ENCODE peak calls at places on chromosomes 6 and 20, in four cellular contexts. J, E, M and A are unnamed samples.

GRCh38 chr6:65546894-65547293 is 160.1 kb downstream of the EYS start:
- DNase-seq in J (no peak), E (no peak), M (no peak), A (no peak)

GRCh38 chr6:123529058-123529457 is 107.7 kb downstream of the TRDN start:
- DNase-seq in J (no peak), M (no peak), E (no peak), A (no peak)

GRCh38 chr6:119034827-119035458 is 43.5 kb downstream of the FAM184A start:
- DNase-seq in J (no peak), M (no peak), E (no peak), A (no peak)

GRCh38 chr20:9474835-9475413 is 39.5 kb upstream of the LAMP5 start:
- DNase-seq in E (no peak), M (no peak), J (no peak), A (no peak)

GRCh38 chr6:121504227-121504626 is 68.8 kb downstream of the GJA1 start:
- DNase-seq in J (no peak), M (no peak), E (no peak), A (no peak)

GRCh38 chr20:37741055-37741454 is 47.2 kb downstream of the CTNNBL1 start:
- DNase-seq in J (no peak), M (no peak), E (no peak), A (no peak)

GRCh38 chr6:109002100-109002697 is 92.4 kb downstream of the SESN1 start:
- DNase-seq in E (no peak), M (no peak), J (no peak), A (no peak)

GRCh38 chr6:26249709-26249958 is 115.4 kb upstream of the BTN3A2 start:
- DNase-seq in M (no peak), E (no peak), J (no peak), A (peak; percentile 33)

GRCh38 chr6:169589293-169589692 is 112.5 kb downstream of the WDR27 start:
- DNase-seq in J (peak; percentile 55), E (no peak), M (no peak), A (peak; percentile 11)

GRCh38 chr6:35014786-35015185 is 125.7 kb downstream of the ANKS1A start:
- DNase-seq in M (no peak), J (no peak), E (no peak), A (no peak)

GRCh38 chr20:21632654-21633053 is 72.8 kb upstream of the PAX1 start:
- DNase-seq in M (no peak), J (no peak), E (no peak), A (no peak)

GRCh38 chr6:92810913-92811312 is 608.4 kb downstream of the EPHA7 start:
- DNase-seq in J (no peak), M (no peak), E (peak; percentile 6), A (no peak)

GRCh38 chr6:127570739-127571389 is 6.1 kb upstream of the C6orf58 start:
- DNase-seq in J (no peak), E (no peak), M (no peak), A (no peak)

GRCh38 chr6:73085362-73085975 is 139.8 kb downstream of the KHDC1L start:
- DNase-seq in M (no peak), E (no peak), J (no peak), A (no peak)

GRCh38 chr6:134434019-134434949 is 116.4 kb upstream of the SGK1 start:
- DNase-seq in E (no peak), M (no peak), J (no peak), A (no peak)

GRCh38 chr6:28940859-28941680 is 17.3 kb upstream of the TRIM27 start:
- DNase-seq in M (peak; percentile 53), J (peak; percentile 72), E (peak; percentile 82), A (peak; percentile 61)

GRCh38 chr6:52340603-52340880 is 21.4 kb upstream of the PAQR8 start:
- DNase-seq in M (no peak), J (no peak), E (no peak), A (no peak)

GRCh38 chr6:39924283-39924682 is 10.0 kb downstream of the MOCS1 start:
- DNase-seq in M (no peak), J (no peak), E (no peak), A (no peak)

GRCh38 chr20:5080384-5080877 is 39.3 kb downstream of the PCNA start:
- DNase-seq in M (peak; percentile 73), J (peak; percentile 42), E (no peak), A (no peak)

GRCh38 chr6:127422791-127423190 is 36.4 kb downstream of the KIAA0408 start:
- DNase-seq in J (no peak), E (no peak), M (no peak), A (no peak)

GRCh38 chr6:109455161-109455501 is 441 bp downstream of the MICAL1 start:
- DNase-seq in M (no peak), J (peak; percentile 56), E (peak; percentile 15), A (no peak)

GRCh38 chr6:137223370-137224131 is 4.4 kb upstream of the IFNGR1 start:
- DNase-seq in E (no peak), J (peak; percentile 43), M (no peak), A (no peak)

GRCh38 chr6:113909224-113909856 is 52.2 kb downstream of the MARCKS start:
- DNase-seq in M (no peak), J (no peak), E (peak; percentile 49), A (no peak)

GRCh38 chr20:32244959-32245358 is 32.5 kb upstream of the KIF3B start:
- DNase-seq in J (no peak), E (no peak), M (no peak), A (no peak)

GRCh38 chr6:97312241-97312640 is 29.2 kb upstream of the MMS22L start:
- DNase-seq in J (no peak), M (no peak), E (no peak), A (no peak)

GRCh38 chr6:81749704-81750103 is 2.8 kb downstream of the TENT5A start:
- DNase-seq in M (no peak), E (no peak), J (no peak), A (no peak)

GRCh38 chr6:119428647-119429046 is 79.1 kb upstream of the MAN1A1 start:
- DNase-seq in J (no peak), E (no peak), M (no peak), A (no peak)

GRCh38 chr20:63085087-63085861 is 78.5 kb upstream of the BHLHE23 start:
- DNase-seq in J (peak; percentile 36), M (peak; percentile 6), E (no peak), A (no peak)

GRCh38 chr6:109292420-109292819 is 89.8 kb downstream of the CD164 start:
- DNase-seq in E (peak; percentile 32), M (peak; percentile 43), J (no peak), A (no peak)

GRCh38 chr6:92541457-92542060 is 877.8 kb downstream of the EPHA7 start:
- DNase-seq in J (no peak), M (no peak), E (no peak), A (no peak)